ENCODE peak calls at places on chromosome 9, in five cellular contexts. U, Q, L, T and P are unnamed samples. For H3K36me3, the result is how much of the 10 kb centered on the place peaks cover.

GRCh38 chr9:127977877-127978647 is 2.7 kb downstream of the EEIG1 start:
- DNase-seq in U (peak), Q (no peak), T (peak), L (no peak), P (no peak)

GRCh38 chr9:93168581-93168980 is 15.4 kb upstream of the WNK2 start:
- DNase-seq in L (no peak), Q (no peak), T (no peak), U (no peak), P (no peak)

GRCh38 chr9:21415492-21416267 is 6.8 kb downstream of the IFNA8 start:
- DNase-seq in L (no peak), U (peak), Q (no peak), T (no peak), P (no peak)

GRCh38 chr9:137113385-137114159 is 961 bp downstream of the DPP7 start:
- DNase-seq in T (no peak), Q (no peak), L (no peak), U (no peak), P (no peak)

GRCh38 chr9:19290103-19290502 is 59.6 kb downstream of the DENND4C start:
- DNase-seq in U (no peak), Q (no peak), T (no peak), L (no peak), P (no peak)

GRCh38 chr9:89448821-89449220 is 49.1 kb downstream of the SEMA4D start:
- DNase-seq in T (no peak), U (no peak), L (no peak), Q (no peak), P (no peak)

GRCh38 chr9:130128782-130129424 is 43.3 kb upstream of the NCS1 start:
- DNase-seq in U (no peak), T (no peak), L (peak), Q (peak), P (no peak)

GRCh38 chr9:96245399-96245798 is 56.6 kb downstream of the HSD17B3 start:
- DNase-seq in T (peak), Q (no peak), U (no peak), L (no peak), P (no peak)

GRCh38 chr9:89562186-89562814 is 42.5 kb upstream of the GADD45G start:
- DNase-seq in Q (no peak), L (no peak), T (no peak), U (no peak), P (no peak)

GRCh38 chr9:70949239-70949638 is 172.2 kb downstream of the TRPM3 start:
- DNase-seq in T (no peak), Q (no peak), U (no peak), L (no peak), P (no peak)

DNA sequence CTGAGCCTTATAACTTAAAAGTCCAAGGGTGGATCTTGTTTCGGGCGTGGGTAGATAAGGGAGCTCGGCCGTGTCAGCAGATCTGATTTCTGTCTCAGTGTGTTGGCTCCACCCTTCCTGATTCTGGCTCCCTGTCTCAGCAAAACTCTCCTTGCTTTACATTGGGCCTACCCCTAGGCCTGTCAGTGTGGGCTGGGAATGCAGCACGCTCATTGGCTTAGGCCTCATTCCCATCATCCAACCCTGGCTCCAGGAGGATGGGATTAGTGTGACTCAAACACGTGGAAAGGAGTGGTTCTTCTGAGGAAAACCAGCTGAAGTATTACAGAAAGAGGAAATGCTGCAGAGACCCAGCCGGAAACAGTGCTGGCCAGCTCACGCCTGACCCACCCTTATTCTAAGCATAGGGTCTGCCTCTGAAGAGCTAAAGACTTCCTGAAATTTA is 59.9 kb downstream of the ZFAND5 start:
- DNase-seq in U (no peak), T (peak), L (peak), Q (peak), P (peak)
- TF ChIP-seq CTCF in U (no peak), T (no peak), L (no peak), Q (no peak), P (no peak)

DNA sequence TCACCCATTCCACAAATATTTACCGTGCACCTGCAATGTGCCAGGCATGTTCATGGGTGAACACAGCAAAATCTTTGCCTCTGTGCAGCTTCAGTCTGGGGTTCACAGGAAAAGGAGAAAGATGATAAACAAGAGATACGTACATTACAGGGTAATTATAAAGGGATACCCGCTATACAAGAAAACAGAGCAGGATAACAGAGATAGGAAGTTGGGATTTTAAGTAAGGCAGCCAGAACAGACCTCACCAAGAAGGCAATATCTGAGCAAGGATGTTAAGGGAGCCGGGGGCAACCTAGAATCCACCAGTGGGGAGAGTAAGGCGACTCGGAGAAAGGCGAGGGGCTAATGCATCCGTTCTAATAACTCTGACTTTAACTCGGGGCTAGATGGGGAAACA is 811 bp upstream of the RAD23B start:
- DNase-seq in U (no peak), T (no peak), L (no peak), Q (no peak), P (no peak)
- H3K4me3 ChIP-seq in U (peak), T (peak), L (peak), Q (peak), P (peak)

GRCh38 chr9:92033991-92034390 is 81.2 kb downstream of the SPTLC1 start:
- DNase-seq in L (no peak), U (no peak), T (no peak), Q (no peak), P (no peak)
- H3K36me3 ChIP-seq in L (under half), U (under half), T (under half), Q (under half), P (under half)

GRCh38 chr9:86287013-86287412 is 4.7 kb upstream of the ISCA1 start:
- DNase-seq in U (peak), T (peak), L (no peak), Q (peak), P (peak)
- TF ChIP-seq CTCF in U (peak), T (peak), L (no peak), Q (peak), P (peak)

GRCh38 chr9:88074931-88075330 is 63.3 kb downstream of the SPATA31C2 start:
- DNase-seq in Q (no peak), U (no peak), T (no peak), L (no peak), P (no peak)

GRCh38 chr9:88076286-88077070 is 61.8 kb downstream of the SPATA31C2 start:
- DNase-seq in Q (peak), U (peak), T (peak), L (peak), P (peak)

GRCh38 chr9:88072831-88073365 is 65.4 kb downstream of the SPATA31C2 start:
- DNase-seq in T (no peak), Q (no peak), U (peak), L (no peak), P (no peak)

GRCh38 chr9:88077071-88077617 is 61.1 kb downstream of the SPATA31C2 start:
- DNase-seq in U (peak), Q (no peak), T (peak), L (no peak), P (no peak)

GRCh38 chr9:88075966-88076285 is 62.3 kb downstream of the SPATA31C2 start:
- DNase-seq in U (no peak), T (no peak), Q (no peak), L (no peak), P (no peak)
- H3K4me3 ChIP-seq in U (peak), T (peak), Q (peak), L (peak), P (peak)

DNA sequence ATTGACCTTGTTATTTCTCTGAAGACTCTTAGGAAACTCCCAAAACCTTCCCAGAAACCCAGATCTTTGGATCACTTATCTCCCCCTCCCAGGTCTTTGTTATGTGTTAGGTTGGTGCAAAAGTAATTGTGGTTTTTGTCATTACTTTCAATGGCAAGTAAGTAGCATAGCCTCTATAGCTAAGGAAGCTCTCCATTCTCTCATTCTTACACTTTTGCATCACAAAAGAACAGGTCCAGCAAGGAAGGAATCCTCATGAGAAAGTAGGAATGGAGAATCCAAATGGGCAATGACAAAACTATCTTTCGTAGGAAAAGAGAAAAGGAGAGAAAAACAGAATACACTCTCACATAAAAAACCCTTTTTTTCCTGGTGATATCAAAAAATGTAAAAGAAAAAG is 81.3 kb upstream of the ELAVL2 start:
- DNase-seq in L (no peak), Q (no peak), T (no peak), U (no peak), P (no peak)
- H3K36me3 ChIP-seq in L (under half), Q (under half), T (under half), U (under half), P (under half)

GRCh38 chr9:77793909-77794308 is 145.8 kb upstream of the GNA14 start:
- DNase-seq in T (no peak), U (peak), Q (no peak), L (peak), P (peak)
- TF ChIP-seq CTCF in T (no peak), U (peak), Q (no peak), L (no peak), P (peak)